ENCODE peak calls at places on chromosomes 12 and 14, in nine cellular contexts. C is NCI-H1092; N is epithelial cell of esophagus; A is NCI-H1105 treated with DMSO at 0.1 percent for 48 hours; P is left cardiac atrium; U is GM13976; V is breast epithelium; H is stimulated activated CD4-positive, alpha-beta T cell treated with anti-CD3 and anti-CD28 coated beads, TNF-alpha, amount 100 ng/mL, for 1 hour; K is Caki2. W is an unnamed sample.

GRCh38 chr12:122891661-122892525 is 4.0 kb downstream of the VPS37B start:
- DNase-seq in U (no peak), V (no peak), C (no peak), P (no peak), A (no peak), K (no peak), H (no peak), N (peak), W (no peak)

GRCh38 chr12:132154341-132154761 is 10.1 kb downstream of the NOC4L start:
- DNase-seq in U (no peak), H (no peak), A (peak), P (peak), N (no peak), C (no peak), K (no peak), V (no peak), W (no peak)

GRCh38 chr12:70157099-70157498 is 86.1 kb upstream of the CNOT2 start:
- DNase-seq in V (no peak), C (no peak), A (no peak), K (no peak), N (no peak), P (no peak), U (no peak), H (no peak), W (no peak)

GRCh38 chr14:100149789-100150611 is 9.4 kb downstream of the DEGS2 start:
- DNase-seq in P (no peak), N (peak), U (no peak), K (no peak), H (no peak), C (no peak), A (peak), V (no peak), W (no peak)

GRCh38 chr14:90521930-90522483 is 125.2 kb downstream of the CALM1 start:
- DNase-seq in P (no peak), V (no peak), K (no peak), N (no peak), U (no peak), A (no peak), C (no peak), H (no peak), W (no peak)

GRCh38 chr12:124384299-124384894 is 89.5 kb downstream of the RFLNA start:
- DNase-seq in V (no peak), K (no peak), N (no peak), C (no peak), U (no peak), A (no peak), H (no peak), P (no peak), W (no peak)

GRCh38 chr12:112328411-112329124 is 53.7 kb downstream of the HECTD4 start:
- DNase-seq in V (no peak), H (no peak), N (no peak), U (no peak), P (no peak), K (no peak), A (no peak), C (no peak), W (no peak)

GRCh38 chr12:50425859-50426258 is 25.2 kb downstream of the LARP4 start:
- DNase-seq in P (no peak), K (no peak), U (no peak), A (no peak), H (no peak), N (no peak), V (no peak), C (no peak), W (no peak)

GRCh38 chr14:100696590-100696989 is 30.1 kb upstream of the DLK1 start:
- DNase-seq in K (no peak), U (no peak), N (no peak), H (no peak), C (no peak), V (no peak), P (no peak), A (no peak), W (no peak)

GRCh38 chr14:31763041-31763440 is 201.8 kb downstream of the NUBPL start:
- DNase-seq in K (no peak), U (no peak), V (no peak), A (no peak), P (no peak), C (no peak), N (no peak), H (no peak), W (no peak)

GRCh38 chr12:1281683-1282366 is 290.8 kb downstream of the ERC1 start:
- DNase-seq in P (no peak), V (no peak), A (no peak), U (no peak), K (no peak), N (peak), H (no peak), C (no peak), W (no peak)

GRCh38 chr14:55701638-55702037 is 121.6 kb downstream of the KTN1 start:
- DNase-seq in C (no peak), H (no peak), V (no peak), N (peak), P (no peak), U (peak), A (no peak), K (peak), W (no peak)

GRCh38 chr14:73491256-73491976 is 683 bp downstream of the RIOX1 start:
- DNase-seq in U (peak), A (peak), H (peak), V (no peak), K (peak), P (peak), C (peak), N (peak), W (peak)

GRCh38 chr12:45654002-45654401 is 75.5 kb upstream of the ARID2 start:
- DNase-seq in C (no peak), H (no peak), P (no peak), V (no peak), N (no peak), A (no peak), K (no peak), U (no peak), W (no peak)

GRCh38 chr12:30692470-30692869 is 3.2 kb downstream of the IPO8 start:
- DNase-seq in U (no peak), V (no peak), A (no peak), H (no peak), P (no peak), N (no peak), K (no peak), C (no peak), W (no peak)

GRCh38 chr14:55301722-55302121 is 30.5 kb downstream of the FBXO34 start:
- DNase-seq in H (no peak), V (no peak), C (no peak), A (no peak), N (peak), P (no peak), U (no peak), K (peak), W (no peak)

GRCh38 chr12:45122776-45123380 is 72.0 kb upstream of the DBX2 start:
- DNase-seq in U (no peak), C (no peak), N (peak), P (no peak), H (no peak), A (peak), K (no peak), V (no peak), W (no peak)

GRCh38 chr14:22837059-22837749 is 819 bp downstream of the MMP14 start:
- DNase-seq in A (peak), C (no peak), N (peak), U (no peak), K (no peak), V (no peak), H (no peak), P (peak), W (peak)

GRCh38 chr12:62744551-62744950 is 190.4 kb downstream of the PPM1H start:
- DNase-seq in A (no peak), H (no peak), N (no peak), K (no peak), V (no peak), C (no peak), U (no peak), P (peak), W (no peak)

GRCh38 chr14:62168564-62169155 is 406.4 kb downstream of the SNAPC1 start:
- DNase-seq in K (no peak), N (no peak), V (no peak), U (no peak), C (no peak), P (no peak), A (peak), H (no peak), W (no peak)

GRCh38 chr12:85784096-85784720 is 52.0 kb downstream of the RASSF9 start:
- DNase-seq in V (no peak), K (no peak), C (no peak), U (no peak), N (peak), H (no peak), A (peak), P (no peak), W (no peak)

GRCh38 chr14:51540364-51540763 is 111.3 kb upstream of the FRMD6 start:
- DNase-seq in V (no peak), N (peak), U (no peak), C (no peak), A (no peak), H (no peak), K (no peak), P (no peak), W (no peak)

GRCh38 chr12:47396902-47397663 is 308.7 kb downstream of the RPAP3 start:
- DNase-seq in N (no peak), K (no peak), V (no peak), P (no peak), U (no peak), A (no peak), H (no peak), C (no peak), W (no peak)

GRCh38 chr12:46385439-46385838 is 12.9 kb upstream of the SLC38A2 start:
- DNase-seq in A (no peak), N (no peak), P (no peak), H (no peak), U (no peak), K (peak), V (no peak), C (no peak), W (no peak)

GRCh38 chr12:122126713-122127597 is 47.1 kb downstream of the IL31 start:
- DNase-seq in P (no peak), H (no peak), C (no peak), K (no peak), V (no peak), U (no peak), A (no peak), N (peak), W (no peak)

GRCh38 chr12:6494968-6495367 is 1.1 kb downstream of the NCAPD2 start:
- DNase-seq in P (no peak), K (no peak), C (no peak), N (peak), U (no peak), H (no peak), V (no peak), A (no peak), W (no peak)

GRCh38 chr14:56271988-56272387 is 153.8 kb downstream of the PELI2 start:
- DNase-seq in V (no peak), U (no peak), N (peak), P (no peak), A (no peak), K (no peak), C (no peak), H (no peak), W (no peak)

GRCh38 chr12:6613015-6613775 is 6.0 kb upstream of the CHD4 start:
- DNase-seq in U (peak), P (peak), A (peak), H (no peak), V (peak), C (peak), K (peak), N (peak), W (peak)

GRCh38 chr12:50014342-50014741 is 11.0 kb downstream of the RACGAP1 start:
- DNase-seq in H (no peak), P (no peak), C (no peak), U (no peak), V (no peak), K (no peak), A (no peak), N (no peak), W (no peak)

GRCh38 chr12:89156862-89157262 is 195.4 kb downstream of the DUSP6 start:
- DNase-seq in U (no peak), N (peak), C (no peak), A (no peak), P (no peak), K (no peak), H (no peak), V (no peak), W (no peak)

GRCh38 chr14:37198907-37199306 is 1.2 kb downstream of the MIPOL1 start:
- DNase-seq in H (no peak), A (no peak), P (no peak), V (no peak), N (no peak), U (no peak), K (no peak), C (no peak), W (no peak)

GRCh38 chr14:74867673-74868072 is 8.3 kb downstream of the PROX2 start:
- DNase-seq in N (no peak), C (no peak), P (peak), K (no peak), U (no peak), H (no peak), V (no peak), A (no peak), W (no peak)

GRCh38 chr12:13093191-13093849 is 10.1 kb downstream of the GSG1 start:
- DNase-seq in C (no peak), H (no peak), U (no peak), N (no peak), K (no peak), A (no peak), V (no peak), P (no peak), W (no peak)

GRCh38 chr12:122895757-122896636 is at the start of gene VPS37B:
- DNase-seq in C (peak), K (peak), H (peak), N (peak), V (peak), A (peak), U (peak), P (peak), W (peak)

GRCh38 chr12:111616177-111616623 is 17.1 kb upstream of the ATXN2 start:
- DNase-seq in A (no peak), N (no peak), P (no peak), H (no peak), K (no peak), V (no peak), U (no peak), C (no peak), W (peak)

GRCh38 chr14:93971635-93972027 is 4.7 kb downstream of the ASB2 start:
- DNase-seq in C (no peak), K (no peak), A (no peak), N (no peak), H (no peak), V (no peak), U (no peak), P (no peak), W (no peak)

GRCh38 chr12:67721216-67721615 is 72.7 kb downstream of the DYRK2 start:
- DNase-seq in H (no peak), U (no peak), P (peak), K (no peak), N (no peak), C (no peak), V (no peak), A (no peak), W (no peak)